ENCODE peak calls at places on chromosome 1, in seven cellular contexts. I is NB4, Z is Calu3, Q is endothelial cell, C is IMR-90, L is AG04449, V is cardiac fibroblast. M is an unnamed sample.
A peak's percentile ranks its signal among the peaks of the same experiment; 100 is the strongest.

GRCh38 chr1:115507256-115507589 is 134.5 kb upstream of the VANGL1 start:
- DNase-seq in L (no peak), V (peak; percentile 65), I (peak; percentile 27), Z (peak; percentile 14), C (peak; percentile 63), Q (peak; percentile 41), M (no peak)

GRCh38 chr1:63891211-63891610 is 117.4 kb downstream of the ROR1 start:
- DNase-seq in L (no peak), Z (no peak), I (no peak), C (no peak), Q (no peak), V (no peak), M (no peak)

GRCh38 chr1:150168960-150169565 is 19.3 kb downstream of the PLEKHO1 start:
- DNase-seq in Z (peak; percentile 86), V (peak; percentile 75), C (peak; percentile 63), I (peak; percentile 70), L (no peak), Q (peak; percentile 85), M (no peak)

GRCh38 chr1:42211224-42211623 is 46.7 kb upstream of the GUCA2A start:
- DNase-seq in L (no peak), Q (no peak), V (peak; percentile 65), I (no peak), Z (no peak), C (peak; percentile 69), M (no peak)

GRCh38 chr1:159889821-159890252 is 10.1 kb downstream of the CFAP45 start:
- DNase-seq in L (peak; percentile 80), C (peak; percentile 96), V (peak; percentile 93), Z (peak; percentile 30), I (peak; percentile 91), Q (no peak), M (peak; percentile 71)

GRCh38 chr1:201678264-201679101 is 139.6 kb downstream of the NAV1 start:
- DNase-seq in I (no peak), Z (no peak), V (no peak), C (peak; percentile 49), L (no peak), Q (no peak), M (no peak)

GRCh38 chr1:208988811-208989222 is 594.7 kb upstream of the CAMK1G start:
- DNase-seq in C (no peak), Q (no peak), Z (peak; percentile 19), L (peak; percentile 0), V (peak; percentile 39), I (peak; percentile 72), M (no peak)

GRCh38 chr1:172360960-172361359 is 59.5 kb upstream of the C1orf105 start:
- DNase-seq in Z (no peak), Q (no peak), C (no peak), V (no peak), L (no peak), I (no peak), M (no peak)

DNA sequence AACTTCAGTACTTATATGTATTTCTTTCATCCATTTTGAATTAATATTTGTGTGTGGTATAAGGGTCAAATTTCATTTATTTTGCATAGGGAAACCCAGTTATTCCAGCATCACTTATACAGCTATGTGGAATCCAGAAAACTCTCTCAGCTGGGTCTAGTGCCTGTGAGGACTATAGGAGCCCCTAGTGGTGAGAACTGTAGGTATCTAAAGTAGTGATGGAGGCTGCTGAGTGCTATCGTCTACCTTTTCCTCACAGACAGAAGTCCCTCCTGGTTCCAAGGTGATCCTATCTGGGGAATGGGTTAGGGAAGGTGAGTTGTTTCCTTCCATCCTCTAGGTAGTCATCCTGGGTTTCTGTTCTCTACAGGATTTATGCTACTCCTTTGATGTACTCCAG is 352.0 kb upstream of the C1orf87 start:
- DNase-seq in Q (peak; percentile 11), L (no peak), I (peak; percentile 4), Z (no peak), V (peak; percentile 32), C (no peak), M (no peak)
- TF ChIP-seq CTCF in Q (peak; percentile 27), L (peak; percentile 34), I (peak; percentile 50), Z (peak; percentile 38), V (peak; percentile 58), C (no peak), M (no peak)

GRCh38 chr1:220226752-220227151 is 45.5 kb downstream of the RAB3GAP2 start:
- DNase-seq in Z (no peak), C (no peak), I (peak; percentile 15), V (no peak), L (no peak), Q (no peak), M (no peak)
- TF ChIP-seq CTCF in Z (no peak), C (no peak), I (no peak), V (no peak), L (no peak), Q (no peak), M (no peak)

DNA sequence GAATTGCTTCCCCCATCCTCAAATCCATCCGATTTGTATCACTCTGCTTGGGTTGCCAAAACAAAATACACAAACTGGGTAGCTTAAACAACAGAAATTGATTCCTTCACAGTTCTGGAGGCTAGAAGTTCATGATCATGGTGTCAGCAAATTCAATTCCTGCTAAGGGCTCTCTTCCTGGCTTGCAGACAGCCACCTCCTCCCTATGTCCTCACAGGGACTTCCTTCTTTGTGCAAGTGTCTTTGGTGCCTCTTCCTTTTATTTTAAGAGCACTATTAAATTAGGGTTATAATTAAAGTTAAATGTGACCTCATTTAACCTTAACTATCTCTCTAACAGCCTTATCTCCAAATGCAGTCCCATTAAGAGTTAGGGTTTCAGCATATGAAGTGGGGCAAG is 112.8 kb downstream of the PLPP3 start:
- DNase-seq in C (no peak), L (no peak), I (no peak), Q (no peak), V (no peak), Z (no peak), M (no peak)
- TF ChIP-seq CTCF in C (no peak), L (no peak), I (no peak), Q (no peak), V (no peak), Z (no peak), M (no peak)

GRCh38 chr1:217048104-217048707 is 325.0 kb upstream of the ESRRG start:
- DNase-seq in C (no peak), Z (peak; percentile 24), V (peak; percentile 2), I (peak; percentile 35), L (no peak), Q (peak; percentile 61), M (no peak)
- TF ChIP-seq CTCF in C (no peak), Z (no peak), V (no peak), I (peak; percentile 40), L (no peak), Q (peak; percentile 27), M (no peak)

GRCh38 chr1:164703415-164703814 is 144.4 kb downstream of the PBX1 start:
- DNase-seq in V (no peak), Q (no peak), Z (no peak), C (no peak), I (no peak), L (no peak), M (no peak)
- TF ChIP-seq CTCF in V (no peak), Q (no peak), Z (no peak), C (no peak), I (no peak), L (no peak), M (no peak)

GRCh38 chr1:234617986-234618725 is 8.2 kb upstream of the IRF2BP2 start:
- DNase-seq in C (peak; percentile 85), Q (no peak), V (peak; percentile 63), I (no peak), Z (no peak), L (no peak), M (no peak)

GRCh38 chr1:234618726-234619049 is 8.7 kb upstream of the IRF2BP2 start:
- DNase-seq in I (no peak), Q (no peak), L (no peak), V (no peak), C (no peak), Z (no peak), M (no peak)

GRCh38 chr1:234616644-234617043 is 6.7 kb upstream of the IRF2BP2 start:
- DNase-seq in L (no peak), Z (no peak), C (peak; percentile 75), V (peak; percentile 52), Q (no peak), I (no peak), M (no peak)

GRCh38 chr1:234619071-234619480 is 9.1 kb upstream of the IRF2BP2 start:
- DNase-seq in Z (no peak), L (no peak), Q (no peak), C (peak; percentile 61), I (no peak), V (peak; percentile 53), M (no peak)

GRCh38 chr1:234617135-234617985 is 7.4 kb upstream of the IRF2BP2 start:
- DNase-seq in C (no peak), L (no peak), V (peak; percentile 85), Z (no peak), Q (no peak), I (peak; percentile 48), M (peak; percentile 79)
- TF ChIP-seq CTCF in C (peak; percentile 19), L (no peak), V (peak; percentile 25), Z (no peak), Q (peak; percentile 58), I (peak; percentile 24), M (peak; percentile 6)

DNA sequence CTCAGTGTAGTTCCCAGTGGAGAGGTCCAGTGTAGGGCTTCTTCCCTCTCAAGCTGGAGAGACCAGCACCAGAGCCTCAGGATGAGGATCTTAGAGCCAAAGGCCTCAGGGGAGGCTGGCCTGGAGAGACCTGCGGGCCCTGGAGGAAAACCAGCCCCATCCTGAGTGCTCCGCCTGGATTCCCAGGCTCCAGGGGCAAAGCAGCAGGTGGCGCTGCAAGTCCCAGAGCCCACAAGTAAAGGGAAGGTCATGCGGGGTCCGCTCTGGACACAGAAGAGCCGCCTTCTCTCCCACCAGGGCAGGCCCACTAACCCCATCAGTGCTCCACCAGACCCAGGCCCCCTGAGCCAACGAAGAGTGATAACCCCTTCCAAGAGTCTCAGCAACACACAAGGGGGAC is 22.7 kb downstream of the PGBD5 start:
- DNase-seq in Z (no peak), V (no peak), I (no peak), C (no peak), L (no peak), Q (no peak), M (no peak)
- TF ChIP-seq CTCF in Z (no peak), V (no peak), I (no peak), C (no peak), L (no peak), Q (no peak), M (no peak)